ENCODE peak calls at places on chromosomes 16 and 17, in four cellular contexts. One of them, this sample, is unnamed.

GRCh38 chr17:69468211-69468610 is 53.7 kb downstream of the MAP2K6 start:
- DNase-seq in A172: no peak
- DNase-seq in cardiac fibroblast: no peak
- DNase-seq in Daoy: no peak
- DNase-seq in this sample: no peak

GRCh38 chr17:49442051-49442450 is 27.4 kb upstream of the PHB1 start:
- DNase-seq in A172: no peak
- DNase-seq in cardiac fibroblast: no peak
- DNase-seq in Daoy: no peak
- DNase-seq in this sample: no peak

GRCh38 chr16:75265911-75266701 is 14.7 kb upstream of the BCAR1 start:
- DNase-seq in A172: peak; percentile 62
- DNase-seq in cardiac fibroblast: peak; percentile 74
- DNase-seq in Daoy: peak; percentile 68
- DNase-seq in this sample: no peak

GRCh38 chr16:87800497-87800896 is 34.7 kb upstream of the KLHDC4 start:
- DNase-seq in A172: no peak
- DNase-seq in cardiac fibroblast: no peak
- DNase-seq in Daoy: no peak
- DNase-seq in this sample: no peak

GRCh38 chr16:53504161-53504663 is 1.2 kb upstream of the AKTIP start:
- DNase-seq in A172: peak; percentile 29
- DNase-seq in cardiac fibroblast: peak; percentile 88
- DNase-seq in Daoy: peak; percentile 19
- DNase-seq in this sample: peak; percentile 25

GRCh38 chr16:73713817-73714495 is 582.7 kb upstream of the PSMD7 start:
- DNase-seq in A172: peak; percentile 28
- DNase-seq in cardiac fibroblast: peak; percentile 0
- DNase-seq in Daoy: peak; percentile 53
- DNase-seq in this sample: peak; percentile 16

GRCh38 chr16:86345521-86345920 is 164.8 kb upstream of the FOXF1 start:
- DNase-seq in A172: no peak
- DNase-seq in cardiac fibroblast: no peak
- DNase-seq in Daoy: no peak
- DNase-seq in this sample: no peak

GRCh38 chr17:4986403-4986802 is 1.1 kb downstream of the CAMTA2 start:
- DNase-seq in A172: no peak
- DNase-seq in cardiac fibroblast: peak; percentile 30
- DNase-seq in Daoy: no peak
- DNase-seq in this sample: no peak

GRCh38 chr16:65846210-65846602 is 520.3 kb upstream of the CDH5 start:
- DNase-seq in A172: no peak
- DNase-seq in cardiac fibroblast: no peak
- DNase-seq in Daoy: no peak
- DNase-seq in this sample: no peak

GRCh38 chr17:80832888-80833583 is 158.6 kb upstream of the CHMP6 start:
- DNase-seq in A172: peak; percentile 100
- DNase-seq in cardiac fibroblast: peak; percentile 98
- DNase-seq in Daoy: peak; percentile 99
- DNase-seq in this sample: peak; percentile 99

GRCh38 chr17:37737081-37737480 is 7.8 kb downstream of the HNF1B start:
- DNase-seq in A172: no peak
- DNase-seq in cardiac fibroblast: peak; percentile 35
- DNase-seq in Daoy: no peak
- DNase-seq in this sample: no peak

GRCh38 chr17:48510761-48511604 is 19.8 kb downstream of the HOXB1 start:
- DNase-seq in A172: no peak
- DNase-seq in cardiac fibroblast: peak; percentile 95
- DNase-seq in Daoy: no peak
- DNase-seq in this sample: no peak

GRCh38 chr17:50684612-50685333 is 22.9 kb downstream of the ANKRD40 start:
- DNase-seq in A172: no peak
- DNase-seq in cardiac fibroblast: no peak
- DNase-seq in Daoy: peak; percentile 32
- DNase-seq in this sample: no peak

GRCh38 chr17:63702616-63703015 is 2.7 kb upstream of the LIMD2 start:
- DNase-seq in A172: no peak
- DNase-seq in cardiac fibroblast: no peak
- DNase-seq in Daoy: no peak
- DNase-seq in this sample: no peak

GRCh38 chr17:67518881-67519280 is 141.8 kb downstream of the PITPNC1 start:
- DNase-seq in A172: no peak
- DNase-seq in cardiac fibroblast: no peak
- DNase-seq in Daoy: no peak
- DNase-seq in this sample: no peak

GRCh38 chr16:28494141-28494851 is at the start of gene APOBR:
- DNase-seq in A172: no peak
- DNase-seq in cardiac fibroblast: no peak
- DNase-seq in Daoy: peak; percentile 72
- DNase-seq in this sample: no peak

GRCh38 chr16:50705436-50706110 is 12.2 kb downstream of the NOD2 start:
- DNase-seq in A172: no peak
- DNase-seq in cardiac fibroblast: no peak
- DNase-seq in Daoy: no peak
- DNase-seq in this sample: no peak

GRCh38 chr17:66782866-66783265 is 52.1 kb upstream of the CACNG5 start:
- DNase-seq in A172: no peak
- DNase-seq in cardiac fibroblast: no peak
- DNase-seq in Daoy: no peak
- DNase-seq in this sample: no peak

GRCh38 chr17:82283208-82283749 is 9.8 kb upstream of the CSNK1D start:
- DNase-seq in A172: peak; percentile 98
- DNase-seq in cardiac fibroblast: peak; percentile 87
- DNase-seq in Daoy: peak; percentile 98
- DNase-seq in this sample: peak; percentile 94

GRCh38 chr17:38912221-38912813 is 13.1 kb upstream of the LASP1NB start:
- DNase-seq in A172: no peak
- DNase-seq in cardiac fibroblast: peak; percentile 79
- DNase-seq in Daoy: no peak
- DNase-seq in this sample: no peak

GRCh38 chr17:35789044-35789443 is 6.4 kb downstream of the MMP28 start:
- DNase-seq in A172: no peak
- DNase-seq in cardiac fibroblast: no peak
- DNase-seq in Daoy: no peak
- DNase-seq in this sample: no peak

GRCh38 chr16:51766739-51767138 is 615.7 kb upstream of the SALL1 start:
- DNase-seq in A172: no peak
- DNase-seq in cardiac fibroblast: no peak
- DNase-seq in Daoy: no peak
- DNase-seq in this sample: no peak

GRCh38 chr16:85448557-85449194 is 164.4 kb upstream of the GSE1 start:
- DNase-seq in A172: no peak
- DNase-seq in cardiac fibroblast: no peak
- DNase-seq in Daoy: no peak
- DNase-seq in this sample: no peak

GRCh38 chr17:8518346-8518745 is 82.7 kb downstream of the NDEL1 start:
- DNase-seq in A172: no peak
- DNase-seq in cardiac fibroblast: no peak
- DNase-seq in Daoy: no peak
- DNase-seq in this sample: no peak

GRCh38 chr17:37147301-37147812 is 198.6 kb downstream of the AATF start:
- DNase-seq in A172: peak; percentile 8
- DNase-seq in cardiac fibroblast: peak; percentile 45
- DNase-seq in Daoy: peak; percentile 19
- DNase-seq in this sample: no peak

GRCh38 chr16:85107532-85107931 is 4.7 kb downstream of the CIBAR2 start:
- DNase-seq in A172: no peak
- DNase-seq in cardiac fibroblast: no peak
- DNase-seq in Daoy: no peak
- DNase-seq in this sample: no peak

GRCh38 chr17:82449136-82449882 is 1.2 kb downstream of the CYBC1 start:
- DNase-seq in A172: no peak
- DNase-seq in cardiac fibroblast: no peak
- DNase-seq in Daoy: no peak
- DNase-seq in this sample: no peak

GRCh38 chr16:64094170-64094960 is 1027.5 kb downstream of the CDH11 start:
- DNase-seq in A172: no peak
- DNase-seq in cardiac fibroblast: peak; percentile 66
- DNase-seq in Daoy: no peak
- DNase-seq in this sample: no peak

GRCh38 chr16:68064791-68065365 is 20.3 kb upstream of the NFATC3 start:
- DNase-seq in A172: peak; percentile 55
- DNase-seq in cardiac fibroblast: peak; percentile 86
- DNase-seq in Daoy: peak; percentile 67
- DNase-seq in this sample: peak; percentile 40

GRCh38 chr17:40358323-40359038 is 6.1 kb downstream of the GJD3 start:
- DNase-seq in A172: peak; percentile 85
- DNase-seq in cardiac fibroblast: peak; percentile 93
- DNase-seq in Daoy: peak; percentile 90
- DNase-seq in this sample: peak; percentile 69

GRCh38 chr17:50425682-50426471 is at the start of gene ACSF2:
- DNase-seq in A172: peak; percentile 44
- DNase-seq in cardiac fibroblast: peak; percentile 47
- DNase-seq in Daoy: peak; percentile 59
- DNase-seq in this sample: peak; percentile 40

This sample was measured in H4.